ENCODE peak calls at places on chromosomes 5 and 9, in eight cellular contexts. One of them, this sample, is unnamed.
A peak's percentile ranks its signal among the peaks of the same experiment; 100 is the strongest.

GRCh38 chr9:3968891-3969290 is 331.0 kb downstream of the GLIS3 start:
- DNase-seq in heart right ventricle: no peak
- DNase-seq in heart left ventricle: no peak
- DNase-seq in CD8-positive, alpha-beta T cell: no peak
- DNase-seq in left ventricle myocardium inferior: no peak
- DNase-seq in coronary artery: no peak
- DNase-seq in vagina: no peak
- DNase-seq in cardiac muscle cell: no peak
- DNase-seq in this sample: no peak

GRCh38 chr5:128254789-128255188 is 171.2 kb downstream of the SLC12A2 start:
- DNase-seq in heart right ventricle: no peak
- DNase-seq in heart left ventricle: no peak
- DNase-seq in CD8-positive, alpha-beta T cell: no peak
- DNase-seq in left ventricle myocardium inferior: no peak
- DNase-seq in coronary artery: no peak
- DNase-seq in vagina: no peak
- DNase-seq in cardiac muscle cell: peak; percentile 49
- DNase-seq in this sample: no peak

GRCh38 chr5:179955630-179956029 is 47.9 kb upstream of the TBC1D9B start:
- DNase-seq in heart right ventricle: no peak
- DNase-seq in heart left ventricle: no peak
- DNase-seq in CD8-positive, alpha-beta T cell: no peak
- DNase-seq in left ventricle myocardium inferior: no peak
- DNase-seq in coronary artery: no peak
- DNase-seq in vagina: no peak
- DNase-seq in cardiac muscle cell: no peak
- DNase-seq in this sample: no peak

GRCh38 chr5:94693043-94693822 is 74.8 kb downstream of the SLF1 start:
- DNase-seq in heart right ventricle: no peak
- DNase-seq in heart left ventricle: no peak
- DNase-seq in CD8-positive, alpha-beta T cell: no peak
- DNase-seq in left ventricle myocardium inferior: no peak
- DNase-seq in coronary artery: no peak
- DNase-seq in vagina: no peak
- DNase-seq in cardiac muscle cell: peak; percentile 80
- DNase-seq in this sample: no peak

GRCh38 chr5:142520885-142521284 is 165.0 kb downstream of the FGF1 start:
- DNase-seq in heart right ventricle: no peak
- DNase-seq in heart left ventricle: no peak
- DNase-seq in CD8-positive, alpha-beta T cell: no peak
- DNase-seq in left ventricle myocardium inferior: no peak
- DNase-seq in coronary artery: no peak
- DNase-seq in vagina: no peak
- DNase-seq in cardiac muscle cell: no peak
- DNase-seq in this sample: no peak

GRCh38 chr5:75034137-75034739 is 18.1 kb downstream of the GCNT4 start:
- DNase-seq in heart right ventricle: no peak
- DNase-seq in heart left ventricle: no peak
- DNase-seq in CD8-positive, alpha-beta T cell: peak; percentile 57
- DNase-seq in left ventricle myocardium inferior: no peak
- DNase-seq in coronary artery: no peak
- DNase-seq in vagina: no peak
- DNase-seq in cardiac muscle cell: no peak
- DNase-seq in this sample: no peak

GRCh38 chr5:58327289-58327688 is 132.6 kb downstream of the PLK2 start:
- DNase-seq in heart right ventricle: no peak
- DNase-seq in heart left ventricle: no peak
- DNase-seq in CD8-positive, alpha-beta T cell: no peak
- DNase-seq in left ventricle myocardium inferior: no peak
- DNase-seq in coronary artery: no peak
- DNase-seq in vagina: no peak
- DNase-seq in cardiac muscle cell: no peak
- DNase-seq in this sample: no peak

GRCh38 chr9:76887951-76888350 is 18.0 kb downstream of the PRUNE2 start:
- DNase-seq in heart right ventricle: no peak
- DNase-seq in heart left ventricle: no peak
- DNase-seq in CD8-positive, alpha-beta T cell: no peak
- DNase-seq in left ventricle myocardium inferior: no peak
- DNase-seq in coronary artery: no peak
- DNase-seq in vagina: no peak
- DNase-seq in cardiac muscle cell: no peak
- DNase-seq in this sample: no peak

GRCh38 chr9:5971740-5972139 is 43.7 kb downstream of the RANBP6 start:
- DNase-seq in heart right ventricle: no peak
- DNase-seq in heart left ventricle: no peak
- DNase-seq in CD8-positive, alpha-beta T cell: no peak
- DNase-seq in left ventricle myocardium inferior: no peak
- DNase-seq in coronary artery: no peak
- DNase-seq in vagina: no peak
- DNase-seq in cardiac muscle cell: peak; percentile 20
- DNase-seq in this sample: no peak

GRCh38 chr5:74017786-74018211 is 391.8 kb downstream of the ARHGEF28 start:
- DNase-seq in heart right ventricle: no peak
- DNase-seq in heart left ventricle: no peak
- DNase-seq in CD8-positive, alpha-beta T cell: no peak
- DNase-seq in left ventricle myocardium inferior: no peak
- DNase-seq in coronary artery: no peak
- DNase-seq in vagina: no peak
- DNase-seq in cardiac muscle cell: peak; percentile 26
- DNase-seq in this sample: no peak

GRCh38 chr9:76588320-76588719 is 129.3 kb downstream of the GCNT1 start:
- DNase-seq in heart right ventricle: no peak
- DNase-seq in heart left ventricle: no peak
- DNase-seq in CD8-positive, alpha-beta T cell: no peak
- DNase-seq in left ventricle myocardium inferior: no peak
- DNase-seq in coronary artery: no peak
- DNase-seq in vagina: no peak
- DNase-seq in cardiac muscle cell: no peak
- DNase-seq in this sample: no peak

GRCh38 chr9:99876190-99876589 is 30.3 kb upstream of the STX17 start:
- DNase-seq in heart right ventricle: no peak
- DNase-seq in heart left ventricle: no peak
- DNase-seq in CD8-positive, alpha-beta T cell: no peak
- DNase-seq in left ventricle myocardium inferior: no peak
- DNase-seq in coronary artery: no peak
- DNase-seq in vagina: no peak
- DNase-seq in cardiac muscle cell: no peak
- DNase-seq in this sample: no peak

GRCh38 chr9:12774861-12775367 is at the start of gene LURAP1L:
- DNase-seq in heart right ventricle: peak; percentile 48
- DNase-seq in heart left ventricle: peak; percentile 53
- DNase-seq in CD8-positive, alpha-beta T cell: no peak
- DNase-seq in left ventricle myocardium inferior: peak; percentile 20
- DNase-seq in coronary artery: peak; percentile 75
- DNase-seq in vagina: no peak
- DNase-seq in cardiac muscle cell: peak; percentile 80
- DNase-seq in this sample: peak; percentile 44

GRCh38 chr9:12775373-12775962 is 648 bp downstream of the LURAP1L start:
- DNase-seq in heart right ventricle: peak; percentile 5
- DNase-seq in heart left ventricle: peak; percentile 29
- DNase-seq in CD8-positive, alpha-beta T cell: no peak
- DNase-seq in left ventricle myocardium inferior: peak; percentile 16
- DNase-seq in coronary artery: no peak
- DNase-seq in vagina: no peak
- DNase-seq in cardiac muscle cell: no peak
- DNase-seq in this sample: peak; percentile 25

GRCh38 chr9:12777149-12778010 is 2.6 kb downstream of the LURAP1L start:
- DNase-seq in heart right ventricle: no peak
- DNase-seq in heart left ventricle: no peak
- DNase-seq in CD8-positive, alpha-beta T cell: no peak
- DNase-seq in left ventricle myocardium inferior: no peak
- DNase-seq in coronary artery: no peak
- DNase-seq in vagina: no peak
- DNase-seq in cardiac muscle cell: no peak
- DNase-seq in this sample: no peak

GRCh38 chr9:12776775-12777055 is 1.9 kb downstream of the LURAP1L start:
- DNase-seq in heart right ventricle: no peak
- DNase-seq in heart left ventricle: no peak
- DNase-seq in CD8-positive, alpha-beta T cell: no peak
- DNase-seq in left ventricle myocardium inferior: no peak
- DNase-seq in coronary artery: no peak
- DNase-seq in vagina: no peak
- DNase-seq in cardiac muscle cell: peak; percentile 64
- DNase-seq in this sample: no peak

GRCh38 chr9:12775963-12776774 is 1.3 kb downstream of the LURAP1L start:
- DNase-seq in heart right ventricle: peak; percentile 82
- DNase-seq in heart left ventricle: peak; percentile 83
- DNase-seq in CD8-positive, alpha-beta T cell: no peak
- DNase-seq in left ventricle myocardium inferior: peak; percentile 82
- DNase-seq in coronary artery: peak; percentile 90
- DNase-seq in vagina: peak; percentile 94
- DNase-seq in cardiac muscle cell: peak; percentile 96
- DNase-seq in this sample: peak; percentile 81
- TF ChIP-seq CTCF in heart right ventricle: peak; percentile 48
- TF ChIP-seq CTCF in heart left ventricle: peak; percentile 50
- TF ChIP-seq CTCF in CD8-positive, alpha-beta T cell: no peak
- TF ChIP-seq CTCF in left ventricle myocardium inferior: peak; percentile 65
- TF ChIP-seq CTCF in coronary artery: no peak
- TF ChIP-seq CTCF in vagina: no peak
- TF ChIP-seq CTCF in cardiac muscle cell: peak; percentile 61
- TF ChIP-seq CTCF in this sample: peak; percentile 70

GRCh38 chr9:16458696-16459420 is 411.6 kb downstream of the BNC2 start:
- DNase-seq in heart right ventricle: no peak
- DNase-seq in heart left ventricle: no peak
- DNase-seq in CD8-positive, alpha-beta T cell: no peak
- DNase-seq in left ventricle myocardium inferior: no peak
- DNase-seq in coronary artery: no peak
- DNase-seq in vagina: no peak
- DNase-seq in cardiac muscle cell: peak; percentile 57
- DNase-seq in this sample: no peak
- H3K27ac ChIP-seq in heart right ventricle: no peak overlapping the region
- H3K27ac ChIP-seq in heart left ventricle: no peak overlapping the region
- H3K27ac ChIP-seq in CD8-positive, alpha-beta T cell: no peak overlapping the region
- H3K27ac ChIP-seq in left ventricle myocardium inferior: no peak overlapping the region
- H3K27ac ChIP-seq in coronary artery: no peak overlapping the region
- H3K27ac ChIP-seq in vagina: no peak overlapping the region
- H3K27ac ChIP-seq in cardiac muscle cell: no peak overlapping the region
- H3K27ac ChIP-seq in this sample: no peak overlapping the region

DNA sequence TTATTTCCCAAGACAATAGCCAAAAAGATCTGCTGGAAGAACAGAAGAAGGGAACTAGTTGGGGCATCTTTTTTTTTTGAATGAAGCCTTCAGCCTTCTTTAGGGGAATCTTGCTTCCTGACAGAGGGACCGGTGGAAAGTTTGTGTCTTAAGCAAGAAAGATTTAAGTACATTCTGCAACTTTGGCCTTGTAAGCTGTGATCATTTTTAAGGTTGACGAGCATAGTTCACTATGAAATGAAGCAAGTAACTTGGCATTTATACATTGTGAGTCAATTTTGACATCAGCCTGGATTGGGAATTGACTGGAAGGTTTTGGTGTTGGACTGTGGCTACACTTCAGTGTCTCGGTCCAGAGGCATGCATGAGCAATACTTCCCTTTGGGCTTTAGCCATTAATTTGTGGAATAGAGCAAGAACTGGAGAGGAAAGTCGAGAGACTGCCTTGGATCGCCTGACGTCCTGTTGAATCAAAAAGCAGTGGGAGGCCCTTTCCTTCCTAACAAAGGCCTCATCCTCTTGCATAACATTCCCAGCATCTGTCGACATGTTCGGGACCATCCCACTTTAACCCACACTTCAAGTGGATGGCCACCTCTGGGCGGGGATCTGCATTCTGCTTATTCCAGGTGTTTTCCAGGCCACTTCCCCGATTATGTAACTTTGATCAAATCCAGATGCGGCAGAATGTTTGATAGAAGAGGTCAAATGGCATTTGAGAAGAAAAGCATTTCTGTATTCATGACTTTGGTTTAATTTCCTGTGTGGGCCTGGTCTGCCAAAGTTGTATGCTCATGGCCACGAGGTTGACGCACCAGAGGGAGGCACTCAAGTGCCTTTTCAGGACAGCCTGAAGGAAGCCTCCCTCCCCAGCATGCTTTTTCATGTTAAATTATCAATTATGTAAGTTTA is 12.5 kb downstream of the ABL1 start:
- DNase-seq in heart right ventricle: peak; percentile 84
- DNase-seq in heart left ventricle: peak; percentile 74
- DNase-seq in CD8-positive, alpha-beta T cell: no peak
- DNase-seq in left ventricle myocardium inferior: peak; percentile 71
- DNase-seq in coronary artery: peak; percentile 92
- DNase-seq in vagina: peak; percentile 100
- DNase-seq in cardiac muscle cell: peak; percentile 99
- DNase-seq in this sample: no peak
- H3K4me3 ChIP-seq in heart right ventricle: no peak overlapping the region
- H3K4me3 ChIP-seq in heart left ventricle: no peak overlapping the region
- H3K4me3 ChIP-seq in CD8-positive, alpha-beta T cell: no peak overlapping the region
- H3K4me3 ChIP-seq in left ventricle myocardium inferior: peak overlapping the region; percentile 5
- H3K4me3 ChIP-seq in coronary artery: peak overlapping the region; percentile 66
- H3K4me3 ChIP-seq in vagina: no peak overlapping the region
- H3K4me3 ChIP-seq in cardiac muscle cell: no peak overlapping the region
- H3K4me3 ChIP-seq in this sample: no peak overlapping the region

DNA sequence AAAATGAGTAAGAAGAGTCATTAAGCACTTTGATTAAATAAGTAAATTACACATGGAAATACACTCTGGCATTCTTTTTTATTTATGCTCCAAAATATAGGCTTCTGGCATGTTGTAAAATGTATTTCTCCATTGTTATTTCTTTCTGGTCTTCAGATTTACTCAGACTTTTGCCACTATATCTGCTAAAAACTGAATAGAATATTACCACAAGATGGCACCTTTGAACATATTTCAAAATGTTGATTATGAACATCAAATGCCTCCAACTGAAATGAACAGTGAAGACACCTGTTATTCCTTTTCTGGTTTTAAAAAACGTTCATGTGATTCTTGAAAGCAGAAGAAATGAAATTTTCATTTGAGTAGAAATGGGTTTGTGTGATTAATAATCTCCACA is 23.6 kb downstream of the TYRP1 start:
- DNase-seq in heart right ventricle: no peak
- DNase-seq in heart left ventricle: no peak
- DNase-seq in CD8-positive, alpha-beta T cell: no peak
- DNase-seq in left ventricle myocardium inferior: no peak
- DNase-seq in coronary artery: no peak
- DNase-seq in vagina: no peak
- DNase-seq in cardiac muscle cell: no peak
- DNase-seq in this sample: no peak
- TF ChIP-seq CTCF in heart right ventricle: no peak
- TF ChIP-seq CTCF in heart left ventricle: no peak
- TF ChIP-seq CTCF in CD8-positive, alpha-beta T cell: no peak
- TF ChIP-seq CTCF in left ventricle myocardium inferior: peak; percentile 27
- TF ChIP-seq CTCF in coronary artery: no peak
- TF ChIP-seq CTCF in vagina: no peak
- TF ChIP-seq CTCF in cardiac muscle cell: peak; percentile 15
- TF ChIP-seq CTCF in this sample: no peak

DNA sequence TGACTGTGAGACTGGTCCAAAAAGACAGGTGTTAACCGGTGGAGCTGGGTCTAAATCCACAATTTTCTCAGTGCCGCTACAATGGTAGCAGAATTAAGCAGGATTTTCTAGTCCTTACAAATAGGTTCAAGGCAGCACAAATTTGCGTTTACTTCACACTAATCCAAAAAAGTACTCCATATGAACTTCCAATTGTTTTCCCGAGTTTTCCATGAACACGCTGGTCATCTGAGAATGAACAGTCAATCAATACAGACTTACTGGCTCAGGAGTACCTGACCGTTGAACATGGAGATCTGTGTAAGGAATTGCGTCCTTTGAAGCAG is 709 bp downstream of the SLC35D2 start:
- DNase-seq in heart right ventricle: no peak
- DNase-seq in heart left ventricle: no peak
- DNase-seq in CD8-positive, alpha-beta T cell: no peak
- DNase-seq in left ventricle myocardium inferior: no peak
- DNase-seq in coronary artery: no peak
- DNase-seq in vagina: no peak
- DNase-seq in cardiac muscle cell: no peak
- DNase-seq in this sample: no peak
- H3K27ac ChIP-seq in heart right ventricle: peak overlapping the region; percentile 88
- H3K27ac ChIP-seq in heart left ventricle: peak overlapping the region; percentile 76
- H3K27ac ChIP-seq in CD8-positive, alpha-beta T cell: peak overlapping the region; percentile 43
- H3K27ac ChIP-seq in left ventricle myocardium inferior: peak overlapping the region; percentile 93
- H3K27ac ChIP-seq in coronary artery: peak overlapping the region; percentile 94
- H3K27ac ChIP-seq in vagina: peak overlapping the region; percentile 88
- H3K27ac ChIP-seq in cardiac muscle cell: peak overlapping the region; percentile 79
- H3K27ac ChIP-seq in this sample: no peak overlapping the region

GRCh38 chr5:132872788-132873118 is 715 bp upstream of the LEAP2 start:
- DNase-seq in heart right ventricle: no peak
- DNase-seq in heart left ventricle: no peak
- DNase-seq in CD8-positive, alpha-beta T cell: no peak
- DNase-seq in left ventricle myocardium inferior: no peak
- DNase-seq in coronary artery: no peak
- DNase-seq in vagina: no peak
- DNase-seq in cardiac muscle cell: no peak
- DNase-seq in this sample: no peak
- H3K4me3 ChIP-seq in heart right ventricle: no peak overlapping the region
- H3K4me3 ChIP-seq in heart left ventricle: no peak overlapping the region
- H3K4me3 ChIP-seq in CD8-positive, alpha-beta T cell: no peak overlapping the region
- H3K4me3 ChIP-seq in left ventricle myocardium inferior: no peak overlapping the region
- H3K4me3 ChIP-seq in coronary artery: no peak overlapping the region
- H3K4me3 ChIP-seq in vagina: no peak overlapping the region
- H3K4me3 ChIP-seq in cardiac muscle cell: no peak overlapping the region
- H3K4me3 ChIP-seq in this sample: no peak overlapping the region

This sample was measured in WERI-Rb-1.